ENCODE peak calls at places on chromosomes 13 and 19, in ten cellular contexts. One of them, this sample, is unnamed.

GRCh38 chr19:31141301-31141700 is 207.9 kb downstream of the TSHZ3 start:
- DNase-seq in CD8-positive, alpha-beta T cell: no peak
- DNase-seq in tibial artery: no peak
- DNase-seq in heart left ventricle: no peak
- DNase-seq in heart right ventricle: no peak
- DNase-seq in pancreas: no peak
- DNase-seq in endodermal cell: no peak
- DNase-seq in lower lobe of right lung: no peak
- DNase-seq in neural progenitor cell: no peak
- DNase-seq in thoracic aorta: no peak
- DNase-seq in this sample: no peak

GRCh38 chr13:105278797-105279425 is 1256.6 kb downstream of the EFNB2 start:
- DNase-seq in pancreas: no peak
- DNase-seq in heart right ventricle: no peak
- DNase-seq in lower lobe of right lung: no peak
- DNase-seq in thoracic aorta: no peak
- DNase-seq in endodermal cell: peak; percentile 77
- DNase-seq in tibial artery: no peak
- DNase-seq in CD8-positive, alpha-beta T cell: no peak
- DNase-seq in neural progenitor cell: peak; percentile 73
- DNase-seq in heart left ventricle: no peak
- DNase-seq in this sample: no peak

GRCh38 chr19:50693064-50693975 is 26.3 kb downstream of the SHANK1 start:
- DNase-seq in pancreas: no peak
- DNase-seq in heart right ventricle: no peak
- DNase-seq in neural progenitor cell: peak; percentile 39
- DNase-seq in endodermal cell: no peak
- DNase-seq in tibial artery: no peak
- DNase-seq in thoracic aorta: no peak
- DNase-seq in CD8-positive, alpha-beta T cell: no peak
- DNase-seq in lower lobe of right lung: no peak
- DNase-seq in heart left ventricle: no peak
- DNase-seq in this sample: no peak

GRCh38 chr13:56110751-56111150 is 1030.0 kb upstream of the PRR20A start:
- DNase-seq in tibial artery: no peak
- DNase-seq in pancreas: no peak
- DNase-seq in heart left ventricle: no peak
- DNase-seq in thoracic aorta: no peak
- DNase-seq in endodermal cell: no peak
- DNase-seq in CD8-positive, alpha-beta T cell: no peak
- DNase-seq in neural progenitor cell: no peak
- DNase-seq in lower lobe of right lung: no peak
- DNase-seq in heart right ventricle: no peak
- DNase-seq in this sample: no peak

GRCh38 chr19:34505321-34506025 is 23.9 kb downstream of the WTIP start:
- DNase-seq in heart left ventricle: no peak
- DNase-seq in tibial artery: no peak
- DNase-seq in neural progenitor cell: no peak
- DNase-seq in CD8-positive, alpha-beta T cell: peak; percentile 4
- DNase-seq in endodermal cell: no peak
- DNase-seq in pancreas: no peak
- DNase-seq in thoracic aorta: no peak
- DNase-seq in lower lobe of right lung: no peak
- DNase-seq in heart right ventricle: no peak
- DNase-seq in this sample: no peak

GRCh38 chr13:23378009-23378632 is 55.4 kb downstream of the SACS start:
- DNase-seq in lower lobe of right lung: no peak
- DNase-seq in pancreas: no peak
- DNase-seq in endodermal cell: no peak
- DNase-seq in heart left ventricle: peak; percentile 49
- DNase-seq in thoracic aorta: peak; percentile 66
- DNase-seq in neural progenitor cell: no peak
- DNase-seq in tibial artery: peak; percentile 37
- DNase-seq in CD8-positive, alpha-beta T cell: no peak
- DNase-seq in heart right ventricle: peak; percentile 51
- DNase-seq in this sample: peak; percentile 94

GRCh38 chr13:59701261-59701660 is 462.5 kb downstream of the DIAPH3 start:
- DNase-seq in CD8-positive, alpha-beta T cell: no peak
- DNase-seq in heart right ventricle: no peak
- DNase-seq in heart left ventricle: no peak
- DNase-seq in endodermal cell: no peak
- DNase-seq in tibial artery: no peak
- DNase-seq in pancreas: no peak
- DNase-seq in neural progenitor cell: no peak
- DNase-seq in lower lobe of right lung: no peak
- DNase-seq in thoracic aorta: no peak
- DNase-seq in this sample: no peak

GRCh38 chr19:995051-995827 is 5.0 kb upstream of the GRIN3B start:
- DNase-seq in endodermal cell: no peak
- DNase-seq in heart right ventricle: no peak
- DNase-seq in thoracic aorta: no peak
- DNase-seq in neural progenitor cell: no peak
- DNase-seq in heart left ventricle: no peak
- DNase-seq in lower lobe of right lung: peak; percentile 78
- DNase-seq in pancreas: no peak
- DNase-seq in CD8-positive, alpha-beta T cell: no peak
- DNase-seq in tibial artery: no peak
- DNase-seq in this sample: no peak

GRCh38 chr13:49810825-49811526 is 18.5 kb upstream of the KPNA3 start:
- DNase-seq in lower lobe of right lung: no peak
- DNase-seq in heart left ventricle: peak; percentile 41
- DNase-seq in heart right ventricle: no peak
- DNase-seq in tibial artery: no peak
- DNase-seq in pancreas: no peak
- DNase-seq in thoracic aorta: no peak
- DNase-seq in endodermal cell: no peak
- DNase-seq in neural progenitor cell: no peak
- DNase-seq in CD8-positive, alpha-beta T cell: no peak
- DNase-seq in this sample: no peak

GRCh38 chr13:100131863-100132574 is 43.1 kb downstream of the PCCA start:
- DNase-seq in thoracic aorta: no peak
- DNase-seq in endodermal cell: no peak
- DNase-seq in heart left ventricle: no peak
- DNase-seq in tibial artery: no peak
- DNase-seq in pancreas: no peak
- DNase-seq in CD8-positive, alpha-beta T cell: no peak
- DNase-seq in lower lobe of right lung: no peak
- DNase-seq in heart right ventricle: no peak
- DNase-seq in neural progenitor cell: no peak
- DNase-seq in this sample: peak; percentile 23

GRCh38 chr19:16168465-16169081 is 4.8 kb downstream of the CIB3 start:
- DNase-seq in heart right ventricle: no peak
- DNase-seq in CD8-positive, alpha-beta T cell: no peak
- DNase-seq in lower lobe of right lung: no peak
- DNase-seq in neural progenitor cell: no peak
- DNase-seq in tibial artery: no peak
- DNase-seq in pancreas: no peak
- DNase-seq in thoracic aorta: no peak
- DNase-seq in endodermal cell: no peak
- DNase-seq in heart left ventricle: no peak
- DNase-seq in this sample: no peak

GRCh38 chr19:38453596-38453995 is 20.1 kb downstream of the RYR1 start:
- DNase-seq in CD8-positive, alpha-beta T cell: no peak
- DNase-seq in tibial artery: no peak
- DNase-seq in heart left ventricle: no peak
- DNase-seq in endodermal cell: no peak
- DNase-seq in pancreas: no peak
- DNase-seq in heart right ventricle: no peak
- DNase-seq in lower lobe of right lung: no peak
- DNase-seq in neural progenitor cell: no peak
- DNase-seq in thoracic aorta: no peak
- DNase-seq in this sample: no peak

GRCh38 chr13:102591988-102592781 is 4.6 kb upstream of the TPP2 start:
- DNase-seq in pancreas: peak; percentile 60
- DNase-seq in heart right ventricle: peak; percentile 68
- DNase-seq in tibial artery: peak; percentile 80
- DNase-seq in heart left ventricle: peak; percentile 74
- DNase-seq in endodermal cell: peak; percentile 95
- DNase-seq in CD8-positive, alpha-beta T cell: peak; percentile 87
- DNase-seq in thoracic aorta: peak; percentile 38
- DNase-seq in neural progenitor cell: peak; percentile 84
- DNase-seq in lower lobe of right lung: peak; percentile 77
- DNase-seq in this sample: peak; percentile 55

GRCh38 chr19:55456347-55456746 is 5.1 kb downstream of the ISOC2 start:
- DNase-seq in tibial artery: no peak
- DNase-seq in endodermal cell: no peak
- DNase-seq in thoracic aorta: no peak
- DNase-seq in heart left ventricle: no peak
- DNase-seq in pancreas: no peak
- DNase-seq in lower lobe of right lung: no peak
- DNase-seq in neural progenitor cell: no peak
- DNase-seq in heart right ventricle: no peak
- DNase-seq in CD8-positive, alpha-beta T cell: no peak
- DNase-seq in this sample: no peak

GRCh38 chr13:20363604-20364003 is 131.5 kb upstream of the GJB6 start:
- DNase-seq in tibial artery: no peak
- DNase-seq in neural progenitor cell: peak; percentile 18
- DNase-seq in thoracic aorta: no peak
- DNase-seq in endodermal cell: no peak
- DNase-seq in pancreas: no peak
- DNase-seq in heart right ventricle: no peak
- DNase-seq in heart left ventricle: no peak
- DNase-seq in CD8-positive, alpha-beta T cell: no peak
- DNase-seq in lower lobe of right lung: no peak
- DNase-seq in this sample: no peak

GRCh38 chr13:51684076-51684475 is 99.8 kb downstream of the WDFY2 start:
- DNase-seq in lower lobe of right lung: no peak
- DNase-seq in pancreas: no peak
- DNase-seq in endodermal cell: no peak
- DNase-seq in thoracic aorta: no peak
- DNase-seq in heart right ventricle: no peak
- DNase-seq in heart left ventricle: no peak
- DNase-seq in CD8-positive, alpha-beta T cell: no peak
- DNase-seq in neural progenitor cell: no peak
- DNase-seq in tibial artery: no peak
- DNase-seq in this sample: no peak

GRCh38 chr19:13243971-13244370 is 93.8 kb downstream of the IER2 start:
- DNase-seq in endodermal cell: peak; percentile 71
- DNase-seq in lower lobe of right lung: no peak
- DNase-seq in CD8-positive, alpha-beta T cell: no peak
- DNase-seq in tibial artery: no peak
- DNase-seq in thoracic aorta: no peak
- DNase-seq in neural progenitor cell: no peak
- DNase-seq in heart left ventricle: no peak
- DNase-seq in pancreas: no peak
- DNase-seq in heart right ventricle: no peak
- DNase-seq in this sample: no peak

GRCh38 chr19:17246681-17247425 is 1.1 kb upstream of the NR2F6 start:
- DNase-seq in lower lobe of right lung: peak; percentile 66
- DNase-seq in tibial artery: no peak
- DNase-seq in heart right ventricle: peak; percentile 46
- DNase-seq in neural progenitor cell: no peak
- DNase-seq in thoracic aorta: no peak
- DNase-seq in pancreas: peak; percentile 57
- DNase-seq in heart left ventricle: no peak
- DNase-seq in endodermal cell: no peak
- DNase-seq in CD8-positive, alpha-beta T cell: no peak
- DNase-seq in this sample: no peak

GRCh38 chr19:16737909-16738308 is 18.3 kb downstream of the NWD1 start:
- DNase-seq in CD8-positive, alpha-beta T cell: no peak
- DNase-seq in thoracic aorta: no peak
- DNase-seq in tibial artery: no peak
- DNase-seq in pancreas: no peak
- DNase-seq in heart right ventricle: no peak
- DNase-seq in heart left ventricle: no peak
- DNase-seq in lower lobe of right lung: no peak
- DNase-seq in neural progenitor cell: no peak
- DNase-seq in endodermal cell: no peak
- DNase-seq in this sample: peak; percentile 23

DNA sequence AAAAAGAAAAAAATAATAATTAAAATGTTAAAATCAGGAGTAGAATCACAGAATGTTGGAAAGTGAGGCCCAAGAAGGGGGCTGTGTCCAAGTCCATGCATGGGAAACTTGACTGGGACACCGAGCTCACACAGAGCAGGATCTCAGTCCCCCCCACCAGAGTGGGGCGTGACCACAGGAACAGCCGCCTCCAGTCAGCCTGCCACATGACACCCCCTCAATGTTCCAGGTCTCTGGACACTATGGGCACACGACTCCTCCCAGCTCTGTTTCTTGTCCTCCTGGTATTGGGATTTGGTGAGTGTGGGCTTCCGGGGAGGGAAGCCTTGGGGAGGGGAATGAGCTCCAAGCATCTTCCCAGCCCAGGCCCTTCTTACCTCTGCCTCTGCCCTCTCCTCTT is 2.4 kb downstream of the APOC2 start:
- DNase-seq in thoracic aorta: no peak
- DNase-seq in neural progenitor cell: no peak
- DNase-seq in pancreas: no peak
- DNase-seq in heart left ventricle: no peak
- DNase-seq in CD8-positive, alpha-beta T cell: no peak
- DNase-seq in heart right ventricle: no peak
- DNase-seq in endodermal cell: no peak
- DNase-seq in lower lobe of right lung: no peak
- DNase-seq in tibial artery: no peak
- DNase-seq in this sample: no peak
- H3K27ac ChIP-seq in thoracic aorta: no peak overlapping the region
- H3K27ac ChIP-seq in neural progenitor cell: no peak overlapping the region
- H3K27ac ChIP-seq in pancreas: no peak overlapping the region
- H3K27ac ChIP-seq in heart left ventricle: no peak overlapping the region
- H3K27ac ChIP-seq in CD8-positive, alpha-beta T cell: no peak overlapping the region
- H3K27ac ChIP-seq in heart right ventricle: no peak overlapping the region
- H3K27ac ChIP-seq in endodermal cell: no peak overlapping the region
- H3K27ac ChIP-seq in lower lobe of right lung: no peak overlapping the region
- H3K27ac ChIP-seq in tibial artery: no peak overlapping the region
- H3K27ac ChIP-seq in this sample: no peak overlapping the region

GRCh38 chr13:21476893-21477472 is 17.9 kb upstream of the ZDHHC20 start:
- DNase-seq in thoracic aorta: peak; percentile 37
- DNase-seq in pancreas: peak; percentile 84
- DNase-seq in heart left ventricle: peak; percentile 84
- DNase-seq in lower lobe of right lung: peak; percentile 87
- DNase-seq in neural progenitor cell: peak; percentile 92
- DNase-seq in endodermal cell: peak; percentile 97
- DNase-seq in CD8-positive, alpha-beta T cell: peak; percentile 85
- DNase-seq in tibial artery: peak; percentile 74
- DNase-seq in heart right ventricle: peak; percentile 86
- DNase-seq in this sample: peak; percentile 37
- TF ChIP-seq CTCF in thoracic aorta: peak; percentile 86
- TF ChIP-seq CTCF in pancreas: peak; percentile 99
- TF ChIP-seq CTCF in heart left ventricle: peak; percentile 99
- TF ChIP-seq CTCF in lower lobe of right lung: peak; percentile 96
- TF ChIP-seq CTCF in neural progenitor cell: peak; percentile 98
- TF ChIP-seq CTCF in endodermal cell: peak; percentile 98
- TF ChIP-seq CTCF in CD8-positive, alpha-beta T cell: peak; percentile 96
- TF ChIP-seq CTCF in tibial artery: peak; percentile 79
- TF ChIP-seq CTCF in heart right ventricle: peak; percentile 98
- TF ChIP-seq CTCF in this sample: peak; percentile 97

GRCh38 chr19:51702754-51703654 is 9.9 kb downstream of the SPACA6 start:
- DNase-seq in heart left ventricle: no peak
- DNase-seq in thoracic aorta: no peak
- DNase-seq in heart right ventricle: peak; percentile 34
- DNase-seq in neural progenitor cell: peak; percentile 49
- DNase-seq in tibial artery: no peak
- DNase-seq in endodermal cell: peak; percentile 92
- DNase-seq in lower lobe of right lung: peak; percentile 64
- DNase-seq in pancreas: peak; percentile 69
- DNase-seq in CD8-positive, alpha-beta T cell: no peak
- DNase-seq in this sample: no peak
- H3K4me3 ChIP-seq in heart left ventricle: peak overlapping the region; percentile 75
- H3K4me3 ChIP-seq in thoracic aorta: peak overlapping the region; percentile 82
- H3K4me3 ChIP-seq in heart right ventricle: peak overlapping the region; percentile 58
- H3K4me3 ChIP-seq in neural progenitor cell: peak overlapping the region; percentile 62
- H3K4me3 ChIP-seq in tibial artery: peak overlapping the region; percentile 57
- H3K4me3 ChIP-seq in endodermal cell: peak overlapping the region; percentile 69
- H3K4me3 ChIP-seq in lower lobe of right lung: peak overlapping the region; percentile 82
- H3K4me3 ChIP-seq in pancreas: peak overlapping the region; percentile 66
- H3K4me3 ChIP-seq in CD8-positive, alpha-beta T cell: peak overlapping the region; percentile 98
- H3K4me3 ChIP-seq in this sample: no peak overlapping the region

GRCh38 chr13:111282997-111283396 is 37.4 kb upstream of the TEX29 start:
- DNase-seq in neural progenitor cell: no peak
- DNase-seq in heart left ventricle: peak; percentile 47
- DNase-seq in heart right ventricle: no peak
- DNase-seq in tibial artery: no peak
- DNase-seq in endodermal cell: peak; percentile 20
- DNase-seq in lower lobe of right lung: no peak
- DNase-seq in thoracic aorta: no peak
- DNase-seq in pancreas: no peak
- DNase-seq in CD8-positive, alpha-beta T cell: no peak
- DNase-seq in this sample: no peak
- H3K27ac ChIP-seq in neural progenitor cell: no peak overlapping the region
- H3K27ac ChIP-seq in heart left ventricle: peak overlapping the region; percentile 59
- H3K27ac ChIP-seq in heart right ventricle: peak overlapping the region; percentile 88
- H3K27ac ChIP-seq in tibial artery: peak overlapping the region; percentile 71
- H3K27ac ChIP-seq in endodermal cell: no peak overlapping the region
- H3K27ac ChIP-seq in lower lobe of right lung: no peak overlapping the region
- H3K27ac ChIP-seq in thoracic aorta: peak overlapping the region; percentile 91
- H3K27ac ChIP-seq in pancreas: peak overlapping the region; percentile 10
- H3K27ac ChIP-seq in CD8-positive, alpha-beta T cell: no peak overlapping the region
- H3K27ac ChIP-seq in this sample: peak overlapping the region; percentile 79